ENCODE peak calls at places on chromosomes 1 and 21, in five cellular contexts. B is AG10803, F is psoas muscle, D is dorsolateral prefrontal cortex, H is PC-3. R is an unnamed sample.

GRCh38 chr1:114956570-114956969 is 73.1 kb upstream of the TSHB start:
- DNase-seq in H (peak; percentile 12), D (no peak), F (no peak), B (peak; percentile 5), R (peak; percentile 21)

GRCh38 chr1:239677362-239677761 is 291.0 kb downstream of the CHRM3 start:
- DNase-seq in B (no peak), F (no peak), H (peak; percentile 25), D (no peak), R (no peak)

GRCh38 chr21:28633803-28634572 is 358.7 kb downstream of the LTN1 start:
- DNase-seq in H (peak; percentile 91), F (peak; percentile 17), B (peak; percentile 73), D (no peak), R (peak; percentile 97)

GRCh38 chr21:40615503-40616376 is 231.2 kb downstream of the DSCAM start:
- DNase-seq in B (no peak), H (no peak), D (no peak), F (no peak), R (no peak)

GRCh38 chr1:167795810-167796740 is 74.3 kb downstream of the MPZL1 start:
- DNase-seq in D (no peak), B (peak; percentile 35), F (peak; percentile 44), H (peak; percentile 93), R (peak; percentile 59)

GRCh38 chr1:98749152-98749756 is 87.7 kb downstream of the SNX7 start:
- DNase-seq in F (no peak), B (peak; percentile 18), H (peak; percentile 65), D (no peak), R (peak; percentile 30)

GRCh38 chr1:35797380-35797779 is 10.4 kb upstream of the AGO4 start:
- DNase-seq in D (no peak), B (no peak), F (no peak), H (no peak), R (no peak)

GRCh38 chr1:47523812-47524170 is 85.9 kb downstream of the FOXD2 start:
- DNase-seq in B (no peak), D (no peak), H (no peak), F (no peak), R (no peak)

GRCh38 chr1:60133848-60134247 is 60.3 kb upstream of the C1orf87 start:
- DNase-seq in F (no peak), H (no peak), D (no peak), B (peak; percentile 91), R (peak; percentile 93)

GRCh38 chr1:9659328-9659727 is 7.8 kb downstream of the PIK3CD start:
- DNase-seq in B (peak; percentile 84), H (peak; percentile 10), F (no peak), D (no peak), R (peak; percentile 75)

GRCh38 chr21:34202553-34203332 is 129.4 kb downstream of the MRPS6 start:
- DNase-seq in B (no peak), F (peak; percentile 45), D (no peak), H (no peak), R (no peak)

GRCh38 chr1:228940931-228941330 is 205.7 kb downstream of the RHOU start:
- DNase-seq in B (no peak), F (no peak), H (peak; percentile 29), D (no peak), R (no peak)

GRCh38 chr21:25512095-25513086 is 94.9 kb downstream of the MRPL39 start:
- DNase-seq in H (no peak), F (no peak), D (no peak), B (no peak), R (no peak)

GRCh38 chr1:244022301-244022700 is 28.8 kb upstream of the ZBTB18 start:
- DNase-seq in F (no peak), B (peak; percentile 80), D (no peak), H (peak; percentile 39), R (peak; percentile 57)

GRCh38 chr1:210250998-210251679 is 18.5 kb downstream of the SERTAD4 start:
- DNase-seq in B (no peak), H (peak; percentile 84), D (peak; percentile 80), F (peak; percentile 34), R (no peak)

GRCh38 chr1:55696181-55696580 is 481.0 kb upstream of the USP24 start:
- DNase-seq in H (peak; percentile 66), F (peak; percentile 43), B (peak; percentile 94), D (no peak), R (peak; percentile 98)

GRCh38 chr21:37000381-37000780 is 6.1 kb upstream of the RIPPLY3 start:
- DNase-seq in F (no peak), D (no peak), H (peak; percentile 49), B (no peak), R (no peak)
- TF ChIP-seq CTCF in F (no peak), D (no peak), H (peak; percentile 57), B (no peak), R (peak; percentile 9)

GRCh38 chr1:84407524-84408318 is 9.4 kb downstream of the DNASE2B start:
- DNase-seq in H (peak; percentile 45), B (no peak), D (no peak), F (no peak), R (no peak)
- H3K4me3 ChIP-seq in H (no peak overlapping the region), B (no peak overlapping the region), D (no peak overlapping the region), F (no peak overlapping the region), R (no peak overlapping the region)

GRCh38 chr1:119480175-119480574 is 26.8 kb upstream of the HSD3B1 start:
- DNase-seq in F (no peak), B (no peak), D (no peak), H (no peak), R (no peak)

GRCh38 chr1:119477710-119478109 is 29.3 kb upstream of the HSD3B1 start:
- DNase-seq in F (no peak), H (peak; percentile 24), D (no peak), B (no peak), R (no peak)

GRCh38 chr1:119471566-119471965 is 35.4 kb upstream of the HSD3B1 start:
- DNase-seq in D (no peak), B (no peak), H (no peak), F (no peak), R (no peak)

GRCh38 chr1:119472463-119473175 is 34.4 kb upstream of the HSD3B1 start:
- DNase-seq in H (no peak), F (no peak), D (no peak), B (no peak), R (no peak)

DNA sequence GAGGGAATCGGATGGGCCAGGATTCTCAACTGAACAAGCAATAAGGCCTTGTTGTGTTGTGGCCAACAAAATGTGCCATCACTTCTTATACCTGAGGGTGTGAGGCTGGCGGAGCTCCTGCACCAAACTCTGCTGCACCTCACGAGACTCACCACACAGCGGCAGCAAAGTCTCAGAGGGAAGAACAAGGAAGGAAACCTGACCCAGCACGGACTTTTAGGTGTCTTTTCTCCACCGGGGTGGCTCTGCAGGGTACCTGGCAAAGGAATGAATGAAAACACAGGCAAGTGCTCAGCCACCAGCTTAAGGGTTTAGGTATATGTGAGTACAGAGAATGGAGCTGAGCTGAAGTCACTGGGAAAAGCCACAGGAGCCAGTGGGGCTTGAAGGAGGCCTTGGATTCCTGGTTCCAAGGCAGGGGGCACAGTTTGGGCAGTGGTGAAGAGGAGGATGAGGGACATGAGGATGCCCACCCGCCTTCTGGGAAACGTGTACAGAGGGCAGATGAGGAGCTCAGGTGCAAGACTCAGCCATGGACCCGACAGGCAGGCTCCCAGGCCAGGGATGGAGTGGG is 31.1 kb upstream of the HSD3B1 start:
- DNase-seq in D (no peak), H (peak; percentile 85), B (peak; percentile 19), F (no peak), R (peak; percentile 29)
- TF ChIP-seq CTCF in D (no peak), H (peak; percentile 85), B (peak; percentile 59), F (no peak), R (peak; percentile 75)

GRCh38 chr1:100847481-100847880 is 47.2 kb downstream of the EXTL2 start:
- DNase-seq in H (no peak), B (peak; percentile 30), D (no peak), F (no peak), R (peak; percentile 25)
- H3K4me3 ChIP-seq in H (no peak overlapping the region), B (peak overlapping the region; percentile 14), D (peak overlapping the region; percentile 37), F (peak overlapping the region; percentile 34), R (no peak overlapping the region)

GRCh38 chr1:151577173-151577572 is 34.7 kb upstream of the SNX27 start:
- DNase-seq in B (no peak), D (no peak), F (no peak), H (no peak), R (no peak)
- TF ChIP-seq CTCF in B (no peak), D (no peak), F (no peak), H (no peak), R (no peak)

GRCh38 chr1:66750578-66750977 is 1.7 kb upstream of the DYNLT5 start:
- DNase-seq in B (no peak), D (no peak), F (no peak), H (no peak), R (no peak)

GRCh38 chr1:66751160-66751559 is 1.1 kb upstream of the DYNLT5 start:
- DNase-seq in B (no peak), H (no peak), D (no peak), F (no peak), R (no peak)

GRCh38 chr1:66752000-66752592 is at the start of gene DYNLT5:
- DNase-seq in H (no peak), D (peak; percentile 39), F (peak; percentile 57), B (peak; percentile 64), R (peak; percentile 67)

GRCh38 chr1:66757740-66758139 is 5.5 kb downstream of the DYNLT5 start:
- DNase-seq in B (no peak), F (no peak), D (no peak), H (no peak), R (no peak)

DNA sequence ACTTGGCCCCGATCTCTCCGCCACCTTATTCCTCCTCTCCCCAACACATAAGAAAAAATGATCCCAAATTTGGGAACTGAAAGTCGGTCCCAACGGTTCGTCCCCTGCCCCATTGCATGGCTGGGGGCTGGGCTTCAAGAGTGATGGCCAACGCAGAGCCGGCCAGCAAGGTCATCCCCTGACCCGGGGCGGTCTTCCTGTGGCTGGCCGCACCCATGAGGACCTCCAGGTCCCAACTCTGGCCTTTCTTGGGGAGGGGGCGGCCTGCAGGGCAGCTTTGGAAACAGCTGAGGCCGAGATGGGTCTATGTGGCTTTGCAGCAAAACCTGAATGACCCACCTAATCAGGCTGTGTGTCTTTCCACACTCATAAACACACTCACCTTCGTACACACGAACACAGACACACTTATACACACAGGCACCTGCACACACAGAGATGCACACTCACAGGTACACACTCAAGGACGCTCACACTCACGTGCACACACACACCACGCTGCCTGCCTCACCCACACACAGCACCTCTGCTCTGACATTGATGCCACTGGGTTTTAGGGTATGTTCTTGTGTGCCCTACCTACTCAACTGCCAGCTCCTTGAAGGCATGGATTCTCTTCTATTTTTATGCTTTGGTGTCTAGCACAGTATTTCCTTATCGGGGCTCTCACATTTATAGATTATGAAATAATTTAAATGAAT is 562 bp downstream of the DYNLT5 start:
- DNase-seq in B (no peak), H (no peak), F (no peak), D (no peak), R (no peak)
- H3K4me3 ChIP-seq in B (peak overlapping the region; percentile 59), H (no peak overlapping the region), F (peak overlapping the region; percentile 59), D (peak overlapping the region; percentile 72), R (peak overlapping the region; percentile 46)

GRCh38 chr1:43495204-43495603 is 35.5 kb upstream of the PTPRF start:
- DNase-seq in H (no peak), F (no peak), D (no peak), B (no peak), R (no peak)
- TF ChIP-seq CTCF in H (no peak), F (no peak), D (no peak), B (no peak), R (no peak)

GRCh38 chr1:205481279-205481617 is 23.2 kb upstream of the CDK18 start:
- DNase-seq in H (no peak), F (no peak), B (no peak), D (no peak), R (no peak)
- H3K4me3 ChIP-seq in H (no peak overlapping the region), F (no peak overlapping the region), B (no peak overlapping the region), D (no peak overlapping the region), R (no peak overlapping the region)